ENCODE peak calls at places on chromosomes 4 and X, in four cellular contexts. H, A, M and K are unnamed samples.

GRCh38 chr4:47463235-47463956 is at the start of gene COMMD8:
- DNase-seq in H (peak), A (peak), M (peak), K (peak)

GRCh38 chrX:94435799-94436198 is 761.8 kb downstream of the FAM133A start:
- DNase-seq in H (no peak), A (no peak), M (no peak), K (no peak)

GRCh38 chr4:62709618-62710252 is 1509.6 kb downstream of the ADGRL3 start:
- DNase-seq in H (peak), A (peak), M (no peak), K (no peak)

GRCh38 chr4:176774852-176775251 is 17.9 kb downstream of the VEGFC start:
- DNase-seq in H (peak), A (no peak), M (no peak), K (no peak)

GRCh38 chr4:153764611-153765368 is 5.0 kb upstream of the RNF175 start:
- DNase-seq in H (no peak), A (no peak), M (peak), K (no peak)

GRCh38 chr4:14196141-14196540 is 568.6 kb upstream of the BOD1L1 start:
- DNase-seq in H (peak), A (peak), M (peak), K (no peak)

GRCh38 chr4:43330288-43330687 is 437.8 kb downstream of the GRXCR1 start:
- DNase-seq in H (peak), A (peak), M (peak), K (no peak)

GRCh38 chrX:50799531-50799961 is 14.4 kb downstream of the SHROOM4 start:
- DNase-seq in H (peak), A (peak), M (peak), K (no peak)

GRCh38 chr4:112119358-112119783 is 25.9 kb upstream of the FAM241A start:
- DNase-seq in H (no peak), A (no peak), M (no peak), K (no peak)

GRCh38 chr4:37922323-37922722 is 31.4 kb downstream of the TBC1D1 start:
- DNase-seq in H (peak), A (peak), M (peak), K (no peak)

GRCh38 chr4:37793562-37793961 is 32.9 kb upstream of the PGM2 start:
- DNase-seq in H (peak), A (peak), M (peak), K (no peak)

GRCh38 chr4:176587920-176588319 is 204.8 kb downstream of the VEGFC start:
- DNase-seq in H (peak), A (peak), M (peak), K (no peak)

DNA sequence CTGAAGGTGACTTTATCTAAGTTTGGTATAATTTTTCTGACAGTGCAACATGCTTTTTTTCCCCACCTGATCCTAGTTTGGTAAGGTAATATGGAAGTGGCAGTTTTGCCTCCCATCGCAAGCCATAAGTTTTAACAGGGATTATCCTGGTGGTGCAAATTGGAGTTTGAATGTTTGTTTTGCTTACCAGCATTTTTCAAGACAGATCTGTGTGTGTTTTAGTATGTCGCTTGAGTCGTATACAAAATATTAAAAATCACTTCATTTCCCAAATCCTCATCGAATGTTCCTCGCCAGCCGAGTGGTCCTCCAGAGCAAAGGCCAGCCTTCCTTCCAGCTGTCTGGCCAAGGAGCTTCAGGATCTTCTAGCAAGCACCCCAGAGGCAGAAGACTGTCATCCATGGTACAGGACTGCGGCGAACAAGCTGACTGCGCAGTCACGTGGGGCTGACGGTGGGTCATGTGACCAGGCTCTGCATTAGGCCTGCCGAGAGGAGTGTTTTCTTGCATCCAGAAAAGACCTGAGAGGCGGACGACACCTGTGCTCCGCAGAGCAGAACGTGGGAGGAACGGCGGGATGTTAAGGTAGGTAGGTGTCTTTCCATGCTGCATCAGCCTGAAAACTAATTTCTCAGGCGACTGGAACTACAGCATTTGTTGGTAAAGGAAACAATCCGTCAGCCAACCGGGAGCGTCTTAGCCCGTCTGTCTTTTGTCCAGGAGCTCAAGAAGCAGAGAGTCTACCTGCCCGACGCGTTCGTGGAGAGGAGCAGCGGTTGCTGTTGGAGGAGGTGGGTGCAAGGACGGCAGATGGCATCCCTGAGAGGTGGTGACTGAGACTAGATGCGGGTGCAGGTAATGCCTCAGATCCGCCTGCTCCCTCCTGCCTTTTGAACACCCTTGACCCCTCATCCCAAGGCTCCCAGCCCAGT is at the start of gene GPRASP3:
- DNase-seq in H (peak), A (peak), M (peak), K (no peak)
- TF ChIP-seq CTCF in H (no peak), A (no peak), M (no peak), K (no peak)

DNA sequence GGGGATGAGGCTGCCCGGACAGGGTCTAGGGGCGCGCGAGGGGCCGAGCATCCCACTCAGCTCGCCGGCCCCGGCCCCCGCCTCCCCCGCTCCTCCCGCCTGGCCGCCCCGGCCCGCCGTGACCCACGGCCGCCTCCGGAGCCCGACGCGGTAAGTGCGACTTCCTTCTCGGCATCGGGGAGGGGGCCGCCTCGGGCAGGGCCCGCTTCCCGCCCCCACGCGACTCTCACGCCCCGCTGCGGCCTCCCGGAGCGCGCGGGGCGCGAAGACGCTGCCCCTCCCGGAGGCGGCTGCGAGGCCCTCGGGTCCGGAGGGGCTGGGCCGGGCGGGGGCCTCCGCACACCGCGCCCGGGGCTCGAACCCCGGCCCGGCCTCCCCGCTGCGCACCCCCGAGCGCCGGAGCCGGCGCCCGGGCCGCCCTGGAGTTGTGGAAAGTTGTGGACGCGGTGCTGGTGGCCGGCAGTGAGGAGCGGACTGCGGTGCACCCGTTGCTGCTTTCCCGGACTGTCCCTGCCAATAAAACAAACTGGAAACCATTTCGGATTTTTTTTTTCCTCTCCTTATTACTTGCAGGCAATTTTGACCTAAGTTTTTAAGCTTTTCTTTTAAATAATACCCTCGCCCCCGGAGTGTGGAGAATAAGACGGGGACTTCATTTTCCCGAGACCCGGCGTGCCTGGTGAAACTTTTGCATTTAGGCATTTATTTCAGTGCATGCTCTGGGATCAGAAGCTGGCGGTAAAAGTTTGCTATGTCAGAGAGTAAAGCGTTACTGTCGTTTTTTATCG is 12.9 kb upstream of the TMEM156 start:
- DNase-seq in H (no peak), A (peak), M (peak), K (no peak)
- TF ChIP-seq CTCF in H (no peak), A (no peak), M (no peak), K (no peak)

DNA sequence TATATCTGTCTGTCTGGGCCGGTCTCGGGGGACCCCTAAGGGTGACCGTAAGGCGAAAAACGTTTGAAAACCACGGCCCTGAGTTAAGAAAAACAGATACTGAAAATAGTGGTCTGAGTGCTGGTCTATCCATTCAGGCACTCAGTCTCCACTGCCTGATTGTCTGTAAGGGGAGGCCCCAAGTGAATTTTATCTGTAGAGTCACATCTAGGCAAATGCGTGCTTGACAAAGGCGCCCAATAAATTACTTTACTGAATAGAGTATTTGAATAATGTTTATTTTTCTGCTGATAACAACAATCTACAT is 461 bp downstream of the HNRNPH2 start:
- DNase-seq in H (no peak), A (no peak), M (no peak), K (no peak)
- TF ChIP-seq CTCF in H (peak), A (no peak), M (no peak), K (peak)

GRCh38 chrX:72021975-72022374 is 109.7 kb downstream of the RTL5 start:
- DNase-seq in H (no peak), A (no peak), M (no peak), K (no peak)
- TF ChIP-seq CTCF in H (peak), A (peak), M (peak), K (peak)